ENCODE peak calls at places on chromosomes 12 and 14, in six cellular contexts. One of them, this sample, is unnamed.

GRCh38 chr12:124510301-124510970 is 57.0 kb downstream of the NCOR2 start:
- DNase-seq in H1: no peak
- DNase-seq in GM12891: no peak
- DNase-seq in HepG2: peak; percentile 42
- DNase-seq in GM12878: no peak
- DNase-seq in K562: no peak
- DNase-seq in this sample: no peak

GRCh38 chr14:61335876-61336275 is 14.5 kb downstream of the PRKCH start:
- DNase-seq in H1: no peak
- DNase-seq in GM12891: no peak
- DNase-seq in HepG2: no peak
- DNase-seq in GM12878: no peak
- DNase-seq in K562: no peak
- DNase-seq in this sample: no peak

GRCh38 chr14:74940956-74941565 is 14.3 kb downstream of the PGF start:
- DNase-seq in H1: no peak
- DNase-seq in GM12891: no peak
- DNase-seq in HepG2: no peak
- DNase-seq in GM12878: no peak
- DNase-seq in K562: no peak
- DNase-seq in this sample: no peak

GRCh38 chr12:44846826-44847225 is 29.3 kb downstream of the NELL2 start:
- DNase-seq in H1: no peak
- DNase-seq in GM12891: no peak
- DNase-seq in HepG2: no peak
- DNase-seq in GM12878: no peak
- DNase-seq in K562: no peak
- DNase-seq in this sample: no peak

GRCh38 chr12:56042430-56043203 is 899 bp downstream of the RPS26 start:
- DNase-seq in H1: no peak
- DNase-seq in GM12891: no peak
- DNase-seq in HepG2: no peak
- DNase-seq in GM12878: no peak
- DNase-seq in K562: no peak
- DNase-seq in this sample: no peak

GRCh38 chr14:21258194-21258888 is 10.9 kb downstream of the HNRNPC start:
- DNase-seq in H1: no peak
- DNase-seq in GM12891: no peak
- DNase-seq in HepG2: no peak
- DNase-seq in GM12878: no peak
- DNase-seq in K562: no peak
- DNase-seq in this sample: no peak

GRCh38 chr14:34993444-34993843 is 10.7 kb downstream of the SRP54 start:
- DNase-seq in H1: no peak
- DNase-seq in GM12891: no peak
- DNase-seq in HepG2: no peak
- DNase-seq in GM12878: no peak
- DNase-seq in K562: no peak
- DNase-seq in this sample: no peak

GRCh38 chr14:51248041-51248987 is 8.3 kb downstream of the TMX1 start:
- DNase-seq in H1: no peak
- DNase-seq in GM12891: peak; percentile 7
- DNase-seq in HepG2: no peak
- DNase-seq in GM12878: peak; percentile 40
- DNase-seq in K562: no peak
- DNase-seq in this sample: peak; percentile 13

GRCh38 chr14:72404998-72405397 is 472.8 kb downstream of the RGS6 start:
- DNase-seq in H1: no peak
- DNase-seq in GM12891: no peak
- DNase-seq in HepG2: no peak
- DNase-seq in GM12878: no peak
- DNase-seq in K562: no peak
- DNase-seq in this sample: no peak

GRCh38 chr14:32998433-32998832 is 59.8 kb downstream of the NPAS3 start:
- DNase-seq in H1: no peak
- DNase-seq in GM12891: no peak
- DNase-seq in HepG2: no peak
- DNase-seq in GM12878: no peak
- DNase-seq in K562: no peak
- DNase-seq in this sample: no peak

GRCh38 chr12:119088917-119089667 is 89.6 kb upstream of the HSPB8 start:
- DNase-seq in H1: peak; percentile 61
- DNase-seq in GM12891: no peak
- DNase-seq in HepG2: no peak
- DNase-seq in GM12878: no peak
- DNase-seq in K562: no peak
- DNase-seq in this sample: no peak

GRCh38 chr12:57895337-57896138 is 45.8 kb upstream of the ATP23 start:
- DNase-seq in H1: no peak
- DNase-seq in GM12891: no peak
- DNase-seq in HepG2: no peak
- DNase-seq in GM12878: no peak
- DNase-seq in K562: no peak
- DNase-seq in this sample: no peak

DNA sequence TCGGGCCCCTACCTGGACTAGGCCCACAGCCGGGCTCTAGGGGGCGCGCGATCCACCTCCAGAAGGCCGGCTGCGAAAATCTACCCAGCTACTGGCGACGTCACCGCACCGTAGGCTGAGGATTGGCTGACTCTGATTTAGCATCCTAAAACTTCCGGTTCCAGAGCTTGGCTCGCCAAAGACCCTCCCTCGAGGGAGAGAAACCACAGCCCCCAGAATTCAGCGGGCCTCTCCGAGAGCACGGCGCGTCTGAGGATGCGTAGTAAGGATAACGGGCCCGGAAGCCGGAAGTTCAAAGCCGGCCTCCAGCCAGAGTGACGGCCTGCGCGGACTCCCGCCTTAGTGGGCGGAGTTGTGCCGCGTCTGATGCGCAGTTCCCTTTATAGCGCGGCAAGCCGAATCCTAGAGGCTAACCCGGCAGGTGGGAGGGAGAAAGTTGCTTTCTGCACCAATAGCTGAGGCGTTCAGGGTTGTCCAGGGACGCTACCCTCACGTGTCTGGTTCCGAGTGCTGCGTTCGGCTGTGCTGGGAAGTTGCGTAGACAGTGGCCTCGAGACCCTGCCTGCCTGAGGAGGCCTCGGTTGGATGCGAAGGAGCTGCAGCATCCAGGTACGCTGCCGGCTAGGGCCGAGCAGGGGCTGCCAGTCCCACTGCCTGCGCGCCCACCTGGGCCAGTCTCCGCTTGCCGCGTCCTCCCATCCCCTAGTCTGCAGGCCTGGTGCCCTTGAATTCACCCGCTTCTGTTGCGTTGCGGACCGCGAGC is at the start of gene COX14:
- DNase-seq in H1: peak; percentile 99
- DNase-seq in GM12891: peak; percentile 94
- DNase-seq in HepG2: peak; percentile 99
- DNase-seq in GM12878: peak; percentile 99
- DNase-seq in K562: peak; percentile 93
- DNase-seq in this sample: peak; percentile 93
- TF ChIP-seq POLR2A in H1: peak; percentile 93
- TF ChIP-seq POLR2A in GM12891: peak; percentile 98
- TF ChIP-seq POLR2A in HepG2: no peak
- TF ChIP-seq POLR2A in GM12878: peak; percentile 99
- TF ChIP-seq POLR2A in K562: peak; percentile 90
- TF ChIP-seq POLR2A in this sample: peak; percentile 97

GRCh38 chr14:30597496-30597895 is 24.6 kb upstream of the SCFD1 start:
- DNase-seq in H1: no peak
- DNase-seq in GM12891: no peak
- DNase-seq in HepG2: no peak
- DNase-seq in GM12878: no peak
- DNase-seq in K562: no peak
- DNase-seq in this sample: no peak
- TF ChIP-seq TAF1 in H1: no peak
- TF ChIP-seq TAF1 in GM12891: no peak
- TF ChIP-seq TAF1 in HepG2: no peak
- TF ChIP-seq TAF1 in GM12878: no peak
- TF ChIP-seq TAF1 in K562: no peak
- TF ChIP-seq TAF1 in this sample: no peak

GRCh38 chr14:104777808-104778249 is 17.7 kb downstream of the AKT1 start:
- DNase-seq in H1: no peak
- DNase-seq in GM12891: no peak
- DNase-seq in HepG2: no peak
- DNase-seq in GM12878: no peak
- DNase-seq in K562: no peak
- DNase-seq in this sample: no peak

GRCh38 chr14:104780513-104781030 is 15.0 kb downstream of the AKT1 start:
- DNase-seq in H1: no peak
- DNase-seq in GM12891: no peak
- DNase-seq in HepG2: no peak
- DNase-seq in GM12878: no peak
- DNase-seq in K562: no peak
- DNase-seq in this sample: no peak

GRCh38 chr14:104776961-104777807 is 18.4 kb downstream of the AKT1 start:
- DNase-seq in H1: no peak
- DNase-seq in GM12891: no peak
- DNase-seq in HepG2: no peak
- DNase-seq in GM12878: no peak
- DNase-seq in K562: no peak
- DNase-seq in this sample: no peak

GRCh38 chr14:104779776-104780512 is 15.6 kb downstream of the AKT1 start:
- DNase-seq in H1: no peak
- DNase-seq in GM12891: no peak
- DNase-seq in HepG2: no peak
- DNase-seq in GM12878: no peak
- DNase-seq in K562: no peak
- DNase-seq in this sample: no peak

GRCh38 chr14:104778694-104779331 is 16.7 kb downstream of the AKT1 start:
- DNase-seq in H1: no peak
- DNase-seq in GM12891: no peak
- DNase-seq in HepG2: no peak
- DNase-seq in GM12878: no peak
- DNase-seq in K562: no peak
- DNase-seq in this sample: no peak
- TF ChIP-seq POLR2AphosphoS5 in H1: no peak
- TF ChIP-seq POLR2AphosphoS5 in GM12891: no peak
- TF ChIP-seq POLR2AphosphoS5 in HepG2: no peak
- TF ChIP-seq POLR2AphosphoS5 in GM12878: no peak
- TF ChIP-seq POLR2AphosphoS5 in K562: no peak
- TF ChIP-seq POLR2AphosphoS5 in this sample: no peak

DNA sequence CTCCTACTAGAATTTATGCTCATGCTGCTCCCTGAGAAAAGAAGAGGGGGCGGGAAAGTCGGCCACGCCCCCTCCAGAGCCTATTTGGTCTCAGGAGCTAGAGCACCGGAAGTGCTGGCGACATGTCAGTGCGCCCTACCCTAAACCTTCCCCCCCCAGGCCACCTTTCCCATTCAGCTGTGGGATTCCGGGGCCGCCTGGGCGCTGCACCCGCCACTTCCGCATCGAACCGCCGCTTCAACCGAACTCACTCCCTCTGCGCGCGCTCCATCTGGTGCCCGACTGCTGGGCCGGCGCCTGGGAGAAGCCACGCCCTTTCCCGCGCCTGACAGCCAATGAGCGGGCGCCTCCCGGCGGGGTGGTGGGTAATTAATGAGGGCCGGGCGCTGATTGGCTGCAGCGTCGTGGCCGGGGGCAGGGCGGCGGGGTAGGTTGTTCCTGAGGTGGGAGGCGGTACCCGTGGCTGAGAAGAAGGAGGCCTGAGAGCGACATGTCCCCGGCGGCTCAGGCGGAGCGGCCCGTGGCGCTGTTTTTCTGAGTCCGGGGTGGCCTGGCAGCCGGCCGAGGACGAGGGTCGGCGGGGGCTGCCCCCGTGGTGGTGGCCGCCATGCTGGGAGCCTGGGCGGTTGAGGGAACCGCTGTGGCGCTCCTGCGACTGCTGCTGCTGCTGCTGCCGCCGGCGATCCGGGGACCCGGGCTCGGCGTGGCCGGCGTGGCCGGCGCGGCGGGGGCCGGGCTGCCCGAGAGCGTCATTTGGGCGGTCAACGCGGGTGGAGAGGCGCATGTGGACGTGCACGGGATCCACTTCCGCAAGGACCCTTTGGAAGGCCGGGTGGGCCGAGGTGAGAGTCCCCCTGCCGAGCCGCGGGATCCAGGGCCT is at the start of gene MLEC:
- DNase-seq in H1: peak; percentile 77
- DNase-seq in GM12891: peak; percentile 93
- DNase-seq in HepG2: peak; percentile 94
- DNase-seq in GM12878: peak; percentile 91
- DNase-seq in K562: peak; percentile 100
- DNase-seq in this sample: peak; percentile 95
- TF ChIP-seq POLR2A in H1: peak; percentile 11
- TF ChIP-seq POLR2A in GM12891: peak; percentile 54
- TF ChIP-seq POLR2A in HepG2: peak; percentile 91
- TF ChIP-seq POLR2A in GM12878: peak; percentile 91
- TF ChIP-seq POLR2A in K562: peak; percentile 80
- TF ChIP-seq POLR2A in this sample: peak; percentile 83

DNA sequence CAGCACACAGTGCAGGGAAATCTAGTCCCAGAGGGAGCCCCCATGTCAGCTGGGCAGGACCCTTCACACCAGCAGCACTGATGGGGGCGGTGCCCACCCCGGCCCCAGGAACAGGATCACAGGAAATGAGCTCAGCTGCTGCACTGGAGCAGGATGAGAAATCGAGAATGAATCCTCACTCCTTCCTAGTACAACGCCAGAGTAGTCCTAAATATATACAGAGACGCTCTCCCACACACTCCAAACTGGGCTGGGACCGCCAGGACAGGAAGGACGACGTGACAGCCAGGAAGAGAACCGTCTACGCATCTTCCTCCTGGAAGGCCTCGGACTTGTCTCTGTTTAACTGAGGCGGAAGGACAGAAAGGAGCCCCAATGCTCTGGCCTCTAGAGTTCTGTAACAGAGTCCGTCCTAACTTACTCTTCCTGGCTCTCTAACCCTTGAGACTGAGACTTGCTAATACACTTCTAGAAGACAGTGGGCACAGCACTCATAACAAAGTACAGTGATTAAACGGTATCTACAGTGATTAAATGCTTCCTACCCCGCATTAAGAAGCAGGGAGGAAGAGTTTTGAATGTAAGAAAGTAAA is 33.4 kb downstream of the CDC42BPB start:
- DNase-seq in H1: no peak
- DNase-seq in GM12891: no peak
- DNase-seq in HepG2: no peak
- DNase-seq in GM12878: no peak
- DNase-seq in K562: no peak
- DNase-seq in this sample: no peak
- TF ChIP-seq TAF1 in H1: no peak
- TF ChIP-seq TAF1 in GM12891: no peak
- TF ChIP-seq TAF1 in HepG2: no peak
- TF ChIP-seq TAF1 in GM12878: no peak
- TF ChIP-seq TAF1 in K562: no peak
- TF ChIP-seq TAF1 in this sample: no peak